ENCODE peak calls at places on chromosomes 3 and 15, in nine cellular contexts. One of them, this sample, is unnamed.

GRCh38 chr15:84816694-84817460 is at the start of gene ALPK3:
- DNase-seq in retinal pigment epithelial cell: no peak
- DNase-seq in fibroblast of pulmonary artery: no peak
- DNase-seq in heart left ventricle: peak; percentile 85
- DNase-seq in HFFc6: no peak
- DNase-seq in sigmoid colon: peak; percentile 85
- DNase-seq in choroid plexus epithelial cell: no peak
- DNase-seq in left ventricle myocardium inferior: peak; percentile 77
- DNase-seq in prostate gland: no peak
- DNase-seq in this sample: peak; percentile 58

GRCh38 chr3:123076112-123076495 is 9.3 kb downstream of the PDIA5 start:
- DNase-seq in choroid plexus epithelial cell: no peak
- DNase-seq in heart left ventricle: no peak
- DNase-seq in fibroblast of pulmonary artery: no peak
- DNase-seq in HFFc6: no peak
- DNase-seq in prostate gland: no peak
- DNase-seq in sigmoid colon: no peak
- DNase-seq in retinal pigment epithelial cell: no peak
- DNase-seq in left ventricle myocardium inferior: no peak
- DNase-seq in this sample: no peak

GRCh38 chr3:124444893-124445292 is 285.4 kb upstream of the UMPS start:
- DNase-seq in heart left ventricle: no peak
- DNase-seq in retinal pigment epithelial cell: no peak
- DNase-seq in sigmoid colon: no peak
- DNase-seq in left ventricle myocardium inferior: no peak
- DNase-seq in choroid plexus epithelial cell: no peak
- DNase-seq in fibroblast of pulmonary artery: no peak
- DNase-seq in prostate gland: no peak
- DNase-seq in HFFc6: no peak
- DNase-seq in this sample: no peak

GRCh38 chr3:81214626-81215025 is 546.8 kb downstream of the GBE1 start:
- DNase-seq in retinal pigment epithelial cell: no peak
- DNase-seq in fibroblast of pulmonary artery: no peak
- DNase-seq in left ventricle myocardium inferior: no peak
- DNase-seq in heart left ventricle: no peak
- DNase-seq in sigmoid colon: no peak
- DNase-seq in HFFc6: no peak
- DNase-seq in choroid plexus epithelial cell: peak; percentile 47
- DNase-seq in prostate gland: no peak
- DNase-seq in this sample: no peak

GRCh38 chr15:96285715-96286367 is 44.7 kb upstream of the NR2F2 start:
- DNase-seq in choroid plexus epithelial cell: peak; percentile 42
- DNase-seq in HFFc6: no peak
- DNase-seq in fibroblast of pulmonary artery: no peak
- DNase-seq in retinal pigment epithelial cell: no peak
- DNase-seq in left ventricle myocardium inferior: peak; percentile 54
- DNase-seq in prostate gland: no peak
- DNase-seq in heart left ventricle: no peak
- DNase-seq in sigmoid colon: no peak
- DNase-seq in this sample: no peak

GRCh38 chr3:121995190-121996137 is 26.6 kb downstream of the ILDR1 start:
- DNase-seq in fibroblast of pulmonary artery: peak; percentile 55
- DNase-seq in heart left ventricle: peak; percentile 49
- DNase-seq in sigmoid colon: no peak
- DNase-seq in prostate gland: peak; percentile 49
- DNase-seq in HFFc6: peak; percentile 57
- DNase-seq in choroid plexus epithelial cell: peak; percentile 74
- DNase-seq in retinal pigment epithelial cell: no peak
- DNase-seq in left ventricle myocardium inferior: peak; percentile 31
- DNase-seq in this sample: peak; percentile 22

GRCh38 chr3:71917540-71917939 is 132.6 kb upstream of the PROK2 start:
- DNase-seq in heart left ventricle: no peak
- DNase-seq in fibroblast of pulmonary artery: no peak
- DNase-seq in choroid plexus epithelial cell: no peak
- DNase-seq in HFFc6: no peak
- DNase-seq in sigmoid colon: no peak
- DNase-seq in prostate gland: no peak
- DNase-seq in left ventricle myocardium inferior: no peak
- DNase-seq in retinal pigment epithelial cell: no peak
- DNase-seq in this sample: no peak

GRCh38 chr15:39658740-39659139 is 77.9 kb downstream of the THBS1 start:
- DNase-seq in left ventricle myocardium inferior: no peak
- DNase-seq in heart left ventricle: no peak
- DNase-seq in prostate gland: no peak
- DNase-seq in sigmoid colon: no peak
- DNase-seq in choroid plexus epithelial cell: no peak
- DNase-seq in retinal pigment epithelial cell: no peak
- DNase-seq in fibroblast of pulmonary artery: no peak
- DNase-seq in HFFc6: no peak
- DNase-seq in this sample: no peak

GRCh38 chr3:37962906-37963486 is 27.6 kb upstream of the VILL start:
- DNase-seq in heart left ventricle: no peak
- DNase-seq in retinal pigment epithelial cell: no peak
- DNase-seq in HFFc6: peak; percentile 64
- DNase-seq in choroid plexus epithelial cell: no peak
- DNase-seq in prostate gland: no peak
- DNase-seq in sigmoid colon: no peak
- DNase-seq in left ventricle myocardium inferior: no peak
- DNase-seq in fibroblast of pulmonary artery: no peak
- DNase-seq in this sample: no peak

GRCh38 chr15:69665641-69666091 is 213.0 kb downstream of the RPLP1 start:
- DNase-seq in prostate gland: no peak
- DNase-seq in left ventricle myocardium inferior: no peak
- DNase-seq in sigmoid colon: no peak
- DNase-seq in heart left ventricle: no peak
- DNase-seq in choroid plexus epithelial cell: peak; percentile 35
- DNase-seq in HFFc6: no peak
- DNase-seq in fibroblast of pulmonary artery: peak; percentile 16
- DNase-seq in retinal pigment epithelial cell: no peak
- DNase-seq in this sample: peak; percentile 32

GRCh38 chr3:142088522-142088921 is 60.8 kb downstream of the TFDP2 start:
- DNase-seq in sigmoid colon: no peak
- DNase-seq in HFFc6: peak; percentile 5
- DNase-seq in left ventricle myocardium inferior: no peak
- DNase-seq in prostate gland: no peak
- DNase-seq in choroid plexus epithelial cell: peak; percentile 4
- DNase-seq in fibroblast of pulmonary artery: peak; percentile 36
- DNase-seq in retinal pigment epithelial cell: no peak
- DNase-seq in heart left ventricle: no peak
- DNase-seq in this sample: no peak

GRCh38 chr3:60746043-60746638 is 505.1 kb downstream of the FHIT start:
- DNase-seq in prostate gland: no peak
- DNase-seq in left ventricle myocardium inferior: no peak
- DNase-seq in HFFc6: peak; percentile 38
- DNase-seq in choroid plexus epithelial cell: no peak
- DNase-seq in heart left ventricle: no peak
- DNase-seq in sigmoid colon: no peak
- DNase-seq in retinal pigment epithelial cell: no peak
- DNase-seq in fibroblast of pulmonary artery: no peak
- DNase-seq in this sample: no peak

GRCh38 chr15:73323956-73324355 is 44.8 kb downstream of the HCN4 start:
- DNase-seq in heart left ventricle: no peak
- DNase-seq in choroid plexus epithelial cell: no peak
- DNase-seq in HFFc6: no peak
- DNase-seq in left ventricle myocardium inferior: no peak
- DNase-seq in retinal pigment epithelial cell: no peak
- DNase-seq in sigmoid colon: peak; percentile 54
- DNase-seq in fibroblast of pulmonary artery: no peak
- DNase-seq in prostate gland: no peak
- DNase-seq in this sample: no peak

GRCh38 chr3:129612350-129613204 is 6.1 kb upstream of the PLXND1 start:
- DNase-seq in heart left ventricle: peak; percentile 18
- DNase-seq in sigmoid colon: no peak
- DNase-seq in retinal pigment epithelial cell: no peak
- DNase-seq in fibroblast of pulmonary artery: no peak
- DNase-seq in prostate gland: no peak
- DNase-seq in choroid plexus epithelial cell: no peak
- DNase-seq in HFFc6: peak; percentile 43
- DNase-seq in left ventricle myocardium inferior: peak; percentile 20
- DNase-seq in this sample: no peak

GRCh38 chr15:96270581-96271172 is 59.8 kb upstream of the NR2F2 start:
- DNase-seq in prostate gland: no peak
- DNase-seq in heart left ventricle: no peak
- DNase-seq in HFFc6: peak; percentile 30
- DNase-seq in sigmoid colon: no peak
- DNase-seq in fibroblast of pulmonary artery: peak; percentile 56
- DNase-seq in retinal pigment epithelial cell: peak; percentile 66
- DNase-seq in choroid plexus epithelial cell: peak; percentile 68
- DNase-seq in left ventricle myocardium inferior: no peak
- DNase-seq in this sample: no peak

GRCh38 chr3:72679540-72680198 is 168.6 kb downstream of the SHQ1 start:
- DNase-seq in choroid plexus epithelial cell: no peak
- DNase-seq in HFFc6: peak; percentile 10
- DNase-seq in retinal pigment epithelial cell: no peak
- DNase-seq in heart left ventricle: no peak
- DNase-seq in left ventricle myocardium inferior: no peak
- DNase-seq in prostate gland: no peak
- DNase-seq in fibroblast of pulmonary artery: no peak
- DNase-seq in sigmoid colon: no peak
- DNase-seq in this sample: no peak

GRCh38 chr3:53938645-53939044 is 47.0 kb upstream of the SELENOK start:
- DNase-seq in sigmoid colon: no peak
- DNase-seq in heart left ventricle: no peak
- DNase-seq in left ventricle myocardium inferior: no peak
- DNase-seq in HFFc6: peak; percentile 57
- DNase-seq in prostate gland: peak; percentile 20
- DNase-seq in retinal pigment epithelial cell: peak; percentile 2
- DNase-seq in fibroblast of pulmonary artery: peak; percentile 75
- DNase-seq in choroid plexus epithelial cell: peak; percentile 72
- DNase-seq in this sample: peak; percentile 51

GRCh38 chr3:32442766-32443165 is 51.1 kb downstream of the CMTM7 start:
- DNase-seq in heart left ventricle: no peak
- DNase-seq in prostate gland: no peak
- DNase-seq in left ventricle myocardium inferior: no peak
- DNase-seq in sigmoid colon: no peak
- DNase-seq in fibroblast of pulmonary artery: no peak
- DNase-seq in choroid plexus epithelial cell: no peak
- DNase-seq in HFFc6: peak; percentile 51
- DNase-seq in retinal pigment epithelial cell: no peak
- DNase-seq in this sample: no peak

GRCh38 chr3:88410259-88410658 is 260.5 kb downstream of the C3orf38 start:
- DNase-seq in retinal pigment epithelial cell: peak; percentile 14
- DNase-seq in sigmoid colon: no peak
- DNase-seq in HFFc6: no peak
- DNase-seq in heart left ventricle: no peak
- DNase-seq in prostate gland: no peak
- DNase-seq in left ventricle myocardium inferior: no peak
- DNase-seq in fibroblast of pulmonary artery: no peak
- DNase-seq in choroid plexus epithelial cell: peak; percentile 21
- DNase-seq in this sample: no peak

GRCh38 chr3:194705761-194706160 is 20.1 kb downstream of the FAM43A start:
- DNase-seq in fibroblast of pulmonary artery: no peak
- DNase-seq in retinal pigment epithelial cell: no peak
- DNase-seq in choroid plexus epithelial cell: no peak
- DNase-seq in HFFc6: no peak
- DNase-seq in heart left ventricle: no peak
- DNase-seq in prostate gland: no peak
- DNase-seq in left ventricle myocardium inferior: no peak
- DNase-seq in sigmoid colon: no peak
- DNase-seq in this sample: no peak

DNA sequence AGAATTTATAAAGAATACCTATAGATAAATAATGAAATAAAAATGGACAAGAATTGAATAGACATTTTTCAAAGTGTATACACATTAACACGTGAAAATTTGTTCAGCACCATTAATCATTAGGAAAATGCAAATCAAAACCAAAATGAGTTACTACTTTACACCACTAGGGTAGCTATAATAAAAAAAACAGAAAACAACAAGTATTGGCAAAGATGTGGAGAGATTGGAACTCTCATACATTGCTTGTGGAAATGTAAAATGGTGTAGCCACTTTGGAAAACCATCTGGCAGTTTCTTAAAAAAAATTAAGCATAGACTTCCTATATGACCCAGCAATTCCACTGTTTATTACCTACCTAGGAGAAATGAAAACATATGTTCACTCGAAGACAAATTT is 172.8 kb upstream of the P2RY1 start:
- DNase-seq in sigmoid colon: no peak
- DNase-seq in fibroblast of pulmonary artery: no peak
- DNase-seq in prostate gland: no peak
- DNase-seq in left ventricle myocardium inferior: no peak
- DNase-seq in heart left ventricle: no peak
- DNase-seq in HFFc6: no peak
- DNase-seq in choroid plexus epithelial cell: no peak
- DNase-seq in retinal pigment epithelial cell: no peak
- DNase-seq in this sample: no peak
- TF ChIP-seq CTCF in sigmoid colon: no peak
- TF ChIP-seq CTCF in fibroblast of pulmonary artery: no peak
- TF ChIP-seq CTCF in prostate gland: peak; percentile 21
- TF ChIP-seq CTCF in left ventricle myocardium inferior: no peak
- TF ChIP-seq CTCF in heart left ventricle: no peak
- TF ChIP-seq CTCF in HFFc6: peak; percentile 41
- TF ChIP-seq CTCF in choroid plexus epithelial cell: no peak
- TF ChIP-seq CTCF in retinal pigment epithelial cell: no peak
- TF ChIP-seq CTCF in this sample: no peak

DNA sequence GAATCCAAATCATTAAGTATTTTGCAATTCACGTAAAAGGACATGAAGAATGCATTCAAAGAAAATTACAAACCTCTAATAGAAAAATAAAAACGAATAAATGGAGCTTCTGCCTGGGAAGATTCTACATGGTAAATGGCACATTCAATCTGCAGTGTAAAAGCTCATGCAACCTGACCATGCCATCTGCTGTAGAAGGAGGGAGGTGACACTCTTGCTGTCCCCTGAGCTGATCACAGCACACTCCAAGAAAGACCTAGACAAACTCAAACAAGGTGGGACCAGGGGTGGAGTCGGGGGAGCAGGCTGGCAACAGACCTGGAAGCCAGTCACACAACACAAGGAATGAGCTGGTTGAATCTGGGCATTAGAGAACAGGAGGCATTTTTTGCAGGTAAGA is 101.8 kb downstream of the BDH1 start:
- DNase-seq in left ventricle myocardium inferior: no peak
- DNase-seq in retinal pigment epithelial cell: no peak
- DNase-seq in heart left ventricle: no peak
- DNase-seq in sigmoid colon: no peak
- DNase-seq in fibroblast of pulmonary artery: peak; percentile 36
- DNase-seq in prostate gland: no peak
- DNase-seq in choroid plexus epithelial cell: peak; percentile 45
- DNase-seq in HFFc6: peak; percentile 37
- DNase-seq in this sample: no peak
- TF ChIP-seq CTCF in left ventricle myocardium inferior: peak; percentile 65
- TF ChIP-seq CTCF in retinal pigment epithelial cell: peak; percentile 39
- TF ChIP-seq CTCF in heart left ventricle: peak; percentile 56
- TF ChIP-seq CTCF in sigmoid colon: no peak
- TF ChIP-seq CTCF in fibroblast of pulmonary artery: peak; percentile 19
- TF ChIP-seq CTCF in prostate gland: no peak
- TF ChIP-seq CTCF in choroid plexus epithelial cell: peak; percentile 38
- TF ChIP-seq CTCF in HFFc6: peak; percentile 68
- TF ChIP-seq CTCF in this sample: peak; percentile 13

GRCh38 chr3:153290278-153291015 is 128.4 kb downstream of the RAP2B start:
- DNase-seq in left ventricle myocardium inferior: no peak
- DNase-seq in sigmoid colon: no peak
- DNase-seq in retinal pigment epithelial cell: no peak
- DNase-seq in fibroblast of pulmonary artery: no peak
- DNase-seq in HFFc6: no peak
- DNase-seq in choroid plexus epithelial cell: peak; percentile 39
- DNase-seq in heart left ventricle: no peak
- DNase-seq in prostate gland: no peak
- DNase-seq in this sample: no peak
- TF ChIP-seq CTCF in left ventricle myocardium inferior: peak; percentile 40
- TF ChIP-seq CTCF in sigmoid colon: no peak
- TF ChIP-seq CTCF in retinal pigment epithelial cell: peak; percentile 67
- TF ChIP-seq CTCF in fibroblast of pulmonary artery: peak; percentile 57
- TF ChIP-seq CTCF in HFFc6: peak; percentile 65
- TF ChIP-seq CTCF in choroid plexus epithelial cell: peak; percentile 60
- TF ChIP-seq CTCF in heart left ventricle: peak; percentile 38
- TF ChIP-seq CTCF in prostate gland: no peak
- TF ChIP-seq CTCF in this sample: no peak

GRCh38 chr3:153439780-153440179 is 277.8 kb downstream of the RAP2B start:
- DNase-seq in retinal pigment epithelial cell: no peak
- DNase-seq in HFFc6: no peak
- DNase-seq in prostate gland: no peak
- DNase-seq in sigmoid colon: no peak
- DNase-seq in choroid plexus epithelial cell: no peak
- DNase-seq in fibroblast of pulmonary artery: no peak
- DNase-seq in left ventricle myocardium inferior: no peak
- DNase-seq in heart left ventricle: no peak
- DNase-seq in this sample: no peak
- TF ChIP-seq CTCF in retinal pigment epithelial cell: peak; percentile 35
- TF ChIP-seq CTCF in HFFc6: peak; percentile 64
- TF ChIP-seq CTCF in prostate gland: no peak
- TF ChIP-seq CTCF in sigmoid colon: no peak
- TF ChIP-seq CTCF in choroid plexus epithelial cell: no peak
- TF ChIP-seq CTCF in fibroblast of pulmonary artery: peak; percentile 4
- TF ChIP-seq CTCF in left ventricle myocardium inferior: no peak
- TF ChIP-seq CTCF in heart left ventricle: no peak
- TF ChIP-seq CTCF in this sample: no peak